ENCODE peak calls at places on chromosomes 16 and 17, in seven cellular contexts. Q is H1, L is SK-N-SH, T is HCT116, Z is K562, I is HepG2, G is GM12878. R is an unnamed sample.

GRCh38 chr17:14581181-14581830 is 280.4 kb downstream of the HS3ST3B1 start:
- DNase-seq in Q (no peak), L (no peak), T (no peak), Z (no peak), I (no peak), G (no peak), R (no peak)

GRCh38 chr16:19116711-19117449 is 3.1 kb downstream of the ITPRIPL2 start:
- DNase-seq in Q (no peak), L (no peak), T (no peak), Z (no peak), I (no peak), G (no peak), R (peak)

GRCh38 chr16:10988164-10988803 is 43.9 kb downstream of the CLEC16A start:
- DNase-seq in Q (peak), L (no peak), T (no peak), Z (peak), I (no peak), G (no peak), R (peak)

GRCh38 chr16:66326995-66327513 is 39.4 kb upstream of the CDH5 start:
- DNase-seq in Q (no peak), L (no peak), T (no peak), Z (peak), I (peak), G (no peak), R (peak)

GRCh38 chr16:58464916-58465731 is 34.8 kb upstream of the NDRG4 start:
- DNase-seq in Q (no peak), L (peak), T (no peak), Z (no peak), I (no peak), G (no peak), R (peak)

GRCh38 chr16:7270006-7270405 is 62.6 kb upstream of the RBFOX1 start:
- DNase-seq in Q (no peak), L (no peak), T (no peak), Z (no peak), I (no peak), G (no peak), R (no peak)

GRCh38 chr17:42249681-42250446 is 26.3 kb downstream of the STAT5B start:
- DNase-seq in Q (no peak), L (no peak), T (no peak), Z (no peak), I (no peak), G (peak), R (no peak)

GRCh38 chr17:78038748-78039288 is 80.3 kb downstream of the TNRC6C start:
- DNase-seq in Q (no peak), L (no peak), T (no peak), Z (no peak), I (no peak), G (no peak), R (no peak)

GRCh38 chr17:72049914-72050313 is 70.9 kb upstream of the SOX9 start:
- DNase-seq in Q (no peak), L (no peak), T (no peak), Z (no peak), I (no peak), G (no peak), R (no peak)

GRCh38 chr17:76080207-76080933 is 1.4 kb downstream of the ZACN start:
- DNase-seq in Q (peak), L (peak), T (no peak), Z (no peak), I (no peak), G (no peak), R (no peak)

GRCh38 chr16:84044108-84044488 is 1.5 kb upstream of the SLC38A8 start:
- DNase-seq in Q (no peak), L (peak), T (peak), Z (peak), I (peak), G (no peak), R (peak)

GRCh38 chr16:78665373-78665772 is 565.9 kb downstream of the WWOX start:
- DNase-seq in Q (no peak), L (no peak), T (no peak), Z (no peak), I (no peak), G (no peak), R (no peak)

GRCh38 chr17:15398291-15398690 is 56.9 kb upstream of the TEKT3 start:
- DNase-seq in Q (no peak), L (peak), T (peak), Z (no peak), I (no peak), G (no peak), R (no peak)

GRCh38 chr17:61904094-61904710 is 23.6 kb downstream of the INTS2 start:
- DNase-seq in Q (no peak), L (no peak), T (no peak), Z (no peak), I (no peak), G (peak), R (no peak)

GRCh38 chr16:57151369-57151768 is 34.5 kb downstream of the PSME3IP1 start:
- DNase-seq in Q (no peak), L (no peak), T (no peak), Z (no peak), I (no peak), G (no peak), R (no peak)

GRCh38 chr16:54414671-54415070 is 128.1 kb upstream of the IRX3 start:
- DNase-seq in Q (no peak), L (no peak), T (no peak), Z (no peak), I (no peak), G (no peak), R (no peak)

GRCh38 chr17:962166-962565 is 17.4 kb downstream of the NXN start:
- DNase-seq in Q (no peak), L (no peak), T (no peak), Z (no peak), I (no peak), G (no peak), R (no peak)

GRCh38 chr17:55117063-55117611 is 147.6 kb upstream of the HLF start:
- DNase-seq in Q (no peak), L (no peak), T (no peak), Z (no peak), I (no peak), G (no peak), R (no peak)

GRCh38 chr17:40331743-40332641 is 23.0 kb downstream of the RARA start:
- DNase-seq in Q (no peak), L (peak), T (no peak), Z (no peak), I (no peak), G (no peak), R (peak)

GRCh38 chr17:43982171-43982570 is 22.3 kb upstream of the NAGS start:
- DNase-seq in Q (no peak), L (no peak), T (no peak), Z (no peak), I (no peak), G (no peak), R (no peak)

GRCh38 chr16:83354015-83354414 is 453.8 kb upstream of the HSBP1 start:
- DNase-seq in Q (no peak), L (no peak), T (no peak), Z (no peak), I (no peak), G (no peak), R (no peak)

GRCh38 chr16:27491894-27492587 is 57.7 kb downstream of the GTF3C1 start:
- DNase-seq in Q (no peak), L (no peak), T (no peak), Z (no peak), I (no peak), G (no peak), R (no peak)

GRCh38 chr17:16027708-16028584 is 28.3 kb downstream of the TTC19 start:
- DNase-seq in Q (no peak), L (no peak), T (peak), Z (peak), I (peak), G (peak), R (no peak)

GRCh38 chr17:80671039-80671822 is 126.6 kb downstream of the RPTOR start:
- DNase-seq in Q (no peak), L (no peak), T (no peak), Z (no peak), I (no peak), G (no peak), R (no peak)
- TF ChIP-seq JUND in Q (no peak), L (no peak), T (no peak), Z (no peak), I (no peak), G (no peak), R (no peak)

GRCh38 chr16:31107465-31107867 is 720 bp upstream of the BCKDK start:
- DNase-seq in Q (no peak), L (no peak), T (no peak), Z (no peak), I (no peak), G (peak), R (no peak)

GRCh38 chr16:31108794-31109558 is 790 bp downstream of the BCKDK start:
- DNase-seq in Q (no peak), L (no peak), T (no peak), Z (no peak), I (no peak), G (no peak), R (no peak)

GRCh38 chr16:31108035-31108793 is at the start of gene BCKDK:
- DNase-seq in Q (peak), L (peak), T (peak), Z (peak), I (peak), G (peak), R (peak)

GRCh38 chr16:31106509-31107464 is 1.4 kb upstream of the BCKDK start:
- DNase-seq in Q (no peak), L (no peak), T (no peak), Z (no peak), I (no peak), G (no peak), R (no peak)

GRCh38 chr16:31105677-31106213 is 2.4 kb upstream of the BCKDK start:
- DNase-seq in Q (peak), L (peak), T (no peak), Z (peak), I (peak), G (no peak), R (no peak)
- TF ChIP-seq JUND in Q (no peak), L (no peak), T (no peak), Z (peak), I (peak), G (no peak), R (no peak)

DNA sequence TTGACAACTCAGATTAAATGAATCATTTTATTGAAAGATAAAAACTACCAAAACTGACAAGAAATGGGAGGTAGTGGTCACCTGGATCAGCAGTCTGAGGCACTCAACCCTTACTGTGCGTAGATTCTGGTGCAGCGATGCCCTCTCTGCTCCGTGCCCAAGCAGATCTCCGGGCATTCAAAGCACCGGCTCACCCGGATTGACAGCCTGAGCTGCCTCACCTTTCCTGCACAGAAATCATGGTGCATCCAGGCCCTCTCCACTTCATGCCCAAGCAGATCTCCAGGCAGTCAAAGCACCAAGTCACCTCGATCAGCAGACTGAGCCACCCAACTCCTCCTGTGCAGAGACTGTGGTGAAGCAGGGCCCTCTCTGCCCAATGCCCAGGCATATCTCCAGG is 196.8 kb downstream of the CA10 start:
- DNase-seq in Q (no peak), L (no peak), T (no peak), Z (no peak), I (no peak), G (no peak), R (peak)
- TF ChIP-seq JUND in Q (no peak), L (no peak), T (no peak), Z (no peak), I (no peak), G (no peak), R (no peak)

GRCh38 chr17:50774225-50774803 is 7.0 kb upstream of the ANKRD40CL start:
- DNase-seq in Q (no peak), L (no peak), T (no peak), Z (no peak), I (no peak), G (no peak), R (no peak)
- TF ChIP-seq JUND in Q (no peak), L (no peak), T (no peak), Z (no peak), I (no peak), G (no peak), R (no peak)

GRCh38 chr17:13346592-13346991 is 255.1 kb downstream of the HS3ST3A1 start:
- DNase-seq in Q (no peak), L (no peak), T (no peak), Z (no peak), I (no peak), G (no peak), R (no peak)

GRCh38 chr17:13350466-13350865 is 251.3 kb downstream of the HS3ST3A1 start:
- DNase-seq in Q (no peak), L (no peak), T (no peak), Z (no peak), I (no peak), G (no peak), R (no peak)

GRCh38 chr17:13351046-13351445 is 250.7 kb downstream of the HS3ST3A1 start:
- DNase-seq in Q (no peak), L (no peak), T (no peak), Z (no peak), I (no peak), G (no peak), R (no peak)

GRCh38 chr17:13346996-13347762 is 254.6 kb downstream of the HS3ST3A1 start:
- DNase-seq in Q (no peak), L (no peak), T (peak), Z (no peak), I (peak), G (no peak), R (no peak)

GRCh38 chr17:13346081-13346533 is 255.6 kb downstream of the HS3ST3A1 start:
- DNase-seq in Q (no peak), L (no peak), T (no peak), Z (no peak), I (no peak), G (no peak), R (no peak)
- TF ChIP-seq JUND in Q (no peak), L (no peak), T (no peak), Z (no peak), I (no peak), G (no peak), R (no peak)

GRCh38 chr16:73710526-73710925 is 586.1 kb upstream of the PSMD7 start:
- DNase-seq in Q (no peak), L (no peak), T (no peak), Z (no peak), I (no peak), G (no peak), R (no peak)

GRCh38 chr16:73713817-73714495 is 582.7 kb upstream of the PSMD7 start:
- DNase-seq in Q (peak), L (peak), T (peak), Z (peak), I (peak), G (no peak), R (peak)

GRCh38 chr16:73714976-73715375 is 581.6 kb upstream of the PSMD7 start:
- DNase-seq in Q (no peak), L (no peak), T (no peak), Z (no peak), I (no peak), G (no peak), R (no peak)

GRCh38 chr16:73711441-73712080 is 585.1 kb upstream of the PSMD7 start:
- DNase-seq in Q (no peak), L (no peak), T (no peak), Z (no peak), I (no peak), G (no peak), R (no peak)

DNA sequence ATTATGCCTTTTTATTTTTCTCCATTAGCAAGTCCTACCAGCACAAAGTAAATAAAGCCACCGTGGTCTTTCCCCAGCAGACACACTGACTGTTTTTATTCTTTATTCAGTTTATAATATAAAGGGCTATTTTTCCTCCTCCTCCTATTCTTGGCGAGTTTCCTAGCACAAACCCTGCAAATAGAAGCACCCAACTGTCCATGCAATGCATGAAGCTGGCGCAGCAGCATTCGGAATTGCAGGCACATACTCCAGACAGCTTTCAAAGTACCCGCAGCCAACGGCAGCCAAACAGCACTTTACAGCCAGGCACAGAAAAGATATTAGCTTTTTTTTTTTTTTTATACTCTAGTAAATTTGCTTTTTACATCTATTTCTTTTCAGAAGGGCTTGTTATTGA is 583.3 kb upstream of the PSMD7 start:
- DNase-seq in Q (no peak), L (no peak), T (no peak), Z (no peak), I (no peak), G (no peak), R (no peak)
- TF ChIP-seq JUND in Q (no peak), L (no peak), T (no peak), Z (no peak), I (no peak), G (no peak), R (no peak)

DNA sequence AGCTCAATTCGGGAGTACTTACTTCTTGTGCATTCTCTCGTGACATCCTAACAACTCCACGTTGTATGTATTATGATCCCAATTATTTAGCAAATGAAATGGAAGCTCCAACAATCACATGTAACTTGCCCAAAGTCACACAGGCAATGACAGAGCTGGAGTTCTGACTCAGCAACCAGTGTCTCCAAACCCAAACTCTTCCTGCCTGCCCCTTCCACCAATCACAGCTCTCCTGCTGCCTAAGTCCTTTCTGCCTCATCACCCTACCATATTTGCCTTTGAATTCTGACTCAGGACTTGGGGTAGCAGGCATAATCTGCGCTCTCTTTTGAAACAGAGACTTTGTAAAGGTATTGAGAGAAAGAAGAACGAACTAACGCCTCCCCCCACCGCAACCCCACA is 245.2 kb upstream of the MAF start:
- DNase-seq in Q (no peak), L (no peak), T (no peak), Z (peak), I (no peak), G (no peak), R (no peak)
- TF ChIP-seq JUND in Q (no peak), L (no peak), T (no peak), Z (peak), I (no peak), G (no peak), R (no peak)

DNA sequence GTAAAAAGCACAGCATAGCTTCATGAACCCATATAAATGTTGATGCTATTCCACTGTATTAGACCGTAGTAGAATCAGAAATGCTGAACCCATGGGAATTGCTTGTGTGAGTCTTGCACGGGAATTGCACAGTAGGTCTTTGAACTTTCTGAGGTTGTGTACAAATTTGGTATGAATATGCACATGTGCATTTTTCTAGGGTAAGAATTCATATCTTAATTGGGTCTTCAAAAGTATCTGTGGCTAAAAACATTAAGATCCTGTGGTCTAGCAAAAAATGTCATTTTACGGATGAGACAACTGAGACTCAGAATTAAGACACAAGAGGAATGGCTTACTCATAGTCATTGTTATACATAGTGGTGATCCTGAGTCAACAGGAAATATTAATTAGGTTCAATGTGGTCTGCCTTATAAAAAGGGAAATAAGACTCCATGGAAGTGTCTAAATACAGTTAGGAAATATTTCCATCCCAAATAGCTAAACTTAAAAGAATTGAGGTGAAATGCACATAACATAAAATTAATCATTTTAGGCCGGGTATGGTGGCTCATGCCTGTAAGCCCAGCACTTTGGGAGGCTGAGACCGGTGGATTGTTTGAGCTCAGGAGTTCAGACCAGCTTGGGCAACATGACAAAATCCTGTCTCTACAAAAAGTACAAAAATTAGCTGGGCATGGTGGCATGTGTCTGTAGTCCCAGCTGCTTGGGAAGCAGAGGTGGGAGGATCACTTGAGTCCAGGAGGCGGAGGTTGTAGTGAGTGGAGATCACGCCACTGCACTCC is 22.8 kb downstream of the TAOK1 start:
- DNase-seq in Q (peak), L (no peak), T (no peak), Z (no peak), I (no peak), G (no peak), R (no peak)
- TF ChIP-seq JUND in Q (no peak), L (peak), T (no peak), Z (no peak), I (no peak), G (no peak), R (no peak)

DNA sequence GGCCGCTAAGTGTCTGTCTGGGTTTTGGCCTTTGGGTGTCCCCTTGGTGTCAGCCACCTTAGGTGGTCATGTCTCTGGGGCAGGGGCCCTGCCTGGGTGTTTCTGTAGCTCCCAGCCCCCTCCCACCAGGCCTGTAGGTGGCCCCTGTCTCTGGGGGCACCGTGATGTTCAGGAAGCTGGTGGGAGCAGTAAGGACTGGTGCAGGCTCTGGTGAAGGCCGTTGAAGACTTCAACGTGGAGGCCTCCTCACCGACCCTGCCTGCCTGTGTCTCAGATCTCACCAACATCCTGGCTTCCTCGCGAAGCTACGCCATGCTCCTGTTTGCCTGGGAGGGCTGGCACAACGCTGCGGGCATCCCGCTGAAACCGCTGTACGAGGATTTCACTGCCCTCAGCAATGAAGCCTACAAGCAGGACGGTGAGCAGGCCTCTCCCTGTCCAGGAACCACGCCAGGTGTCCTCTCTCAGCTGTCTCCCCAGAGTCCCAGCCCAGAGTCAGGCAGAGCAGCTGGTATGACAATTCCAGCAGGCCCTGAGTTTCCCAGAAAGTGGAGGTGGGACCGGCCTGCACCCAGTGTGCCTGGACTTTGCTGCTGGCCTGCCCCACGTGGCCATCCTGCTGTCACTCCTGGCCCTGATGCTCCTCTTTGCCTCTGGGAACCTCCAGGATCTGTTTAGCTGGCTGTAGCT is 2.8 kb downstream of the ACE start:
- DNase-seq in Q (no peak), L (peak), T (no peak), Z (no peak), I (no peak), G (no peak), R (no peak)
- TF ChIP-seq JUND in Q (no peak), L (no peak), T (no peak), Z (no peak), I (no peak), G (no peak), R (no peak)